ENCODE peak calls at places on chromosome 11, in eight cellular contexts. V is IMR-90; M is neural progenitor cell; D is colonic mucosa; Z is dorsolateral prefrontal cortex; U is epithelial cell of esophagus; X is CD8-positive, alpha-beta T cell; K is Calu3. C is an unnamed sample.

GRCh38 chr11:27201454-27202302 is 161.1 kb downstream of the BBOX1 start:
- DNase-seq in V (peak), M (no peak), D (peak), Z (no peak), U (peak), X (no peak), K (peak), C (no peak)

GRCh38 chr11:120471131-120471530 is 40.4 kb upstream of the GRIK4 start:
- DNase-seq in V (peak), M (no peak), D (no peak), Z (no peak), U (peak), X (no peak), K (no peak), C (no peak)

GRCh38 chr11:72578051-72578450 is 96.2 kb downstream of the PDE2A start:
- DNase-seq in V (no peak), M (no peak), D (no peak), Z (no peak), U (no peak), X (no peak), K (no peak), C (peak)

GRCh38 chr11:118996926-118997626 is 862 bp upstream of the CENATAC start:
- DNase-seq in V (peak), M (peak), D (no peak), Z (no peak), U (peak), X (no peak), K (no peak), C (no peak)

GRCh38 chr11:70397336-70397982 is 870 bp upstream of the CTTN start:
- DNase-seq in V (peak), M (peak), D (peak), Z (no peak), U (no peak), X (no peak), K (no peak), C (no peak)

GRCh38 chr11:116117326-116118137 is 613.3 kb upstream of the CADM1 start:
- DNase-seq in V (no peak), M (no peak), D (peak), Z (no peak), U (no peak), X (no peak), K (no peak), C (no peak)

GRCh38 chr11:61752117-61752924 is at the start of gene MYRF:
- DNase-seq in V (peak), M (peak), D (peak), Z (no peak), U (peak), X (peak), K (peak), C (peak)

GRCh38 chr11:119134389-119134978 is 13.1 kb downstream of the HINFP start:
- DNase-seq in V (no peak), M (peak), D (no peak), Z (no peak), U (peak), X (no peak), K (peak), C (no peak)

GRCh38 chr11:116791002-116791812 is 472 bp downstream of the APOA5 start:
- DNase-seq in V (peak), M (peak), D (peak), Z (peak), U (peak), X (peak), K (peak), C (peak)

GRCh38 chr11:88421530-88421929 is 84.0 kb upstream of the CTSC start:
- DNase-seq in V (peak), M (peak), D (peak), Z (no peak), U (peak), X (no peak), K (peak), C (no peak)

GRCh38 chr11:46234261-46234660 is 43.2 kb upstream of the CREB3L1 start:
- DNase-seq in V (no peak), M (peak), D (no peak), Z (no peak), U (no peak), X (no peak), K (no peak), C (no peak)

GRCh38 chr11:12695878-12696277 is 21.7 kb downstream of the TEAD1 start:
- DNase-seq in V (no peak), M (no peak), D (no peak), Z (no peak), U (no peak), X (no peak), K (no peak), C (no peak)

GRCh38 chr11:75503531-75504099 is 22.1 kb downstream of the GDPD5 start:
- DNase-seq in V (no peak), M (no peak), D (no peak), Z (no peak), U (no peak), X (no peak), K (no peak), C (no peak)

GRCh38 chr11:69342588-69343330 is 48.8 kb downstream of the MYEOV start:
- DNase-seq in V (no peak), M (no peak), D (peak), Z (no peak), U (no peak), X (no peak), K (no peak), C (no peak)

GRCh38 chr11:120167659-120168058 is 29.7 kb upstream of the TRIM29 start:
- DNase-seq in V (no peak), M (no peak), D (no peak), Z (no peak), U (no peak), X (no peak), K (no peak), C (no peak)

GRCh38 chr11:102882389-102883024 is 7.7 kb upstream of the MMP12 start:
- DNase-seq in V (peak), M (no peak), D (no peak), Z (no peak), U (peak), X (no peak), K (no peak), C (no peak)

GRCh38 chr11:88695701-88696414 is 358.3 kb upstream of the CTSC start:
- DNase-seq in V (no peak), M (no peak), D (no peak), Z (no peak), U (no peak), X (no peak), K (no peak), C (no peak)

GRCh38 chr11:17777086-17777725 is 42.6 kb downstream of the KCNC1 start:
- DNase-seq in V (no peak), M (no peak), D (no peak), Z (peak), U (no peak), X (no peak), K (no peak), C (no peak)

GRCh38 chr11:121552160-121552559 is 99.4 kb upstream of the SORL1-AS1 start:
- DNase-seq in V (no peak), M (no peak), D (no peak), Z (no peak), U (no peak), X (no peak), K (no peak), C (no peak)

GRCh38 chr11:12762696-12763324 is 88.6 kb downstream of the TEAD1 start:
- DNase-seq in V (no peak), M (no peak), D (no peak), Z (no peak), U (no peak), X (no peak), K (no peak), C (no peak)

GRCh38 chr11:130675456-130675855 is 227.0 kb downstream of the ADAMTS15 start:
- DNase-seq in V (peak), M (no peak), D (no peak), Z (no peak), U (no peak), X (no peak), K (no peak), C (no peak)

GRCh38 chr11:131457163-131457562 is 86.7 kb downstream of the NTM start:
- DNase-seq in V (no peak), M (no peak), D (no peak), Z (no peak), U (no peak), X (no peak), K (no peak), C (no peak)

GRCh38 chr11:122756417-122756816 is 81.9 kb upstream of the CRTAM start:
- DNase-seq in V (no peak), M (no peak), D (no peak), Z (no peak), U (no peak), X (peak), K (no peak), C (peak)

GRCh38 chr11:94934362-94934761 is 39.0 kb downstream of the CWC15 start:
- DNase-seq in V (peak), M (peak), D (no peak), Z (no peak), U (peak), X (no peak), K (no peak), C (no peak)

GRCh38 chr11:114061053-114062049 is 1.8 kb downstream of the ZBTB16 start:
- DNase-seq in V (no peak), M (peak), D (no peak), Z (no peak), U (peak), X (no peak), K (no peak), C (no peak)

GRCh38 chr11:59012106-59012941 is 73.0 kb downstream of the GLYATL1 start:
- DNase-seq in V (no peak), M (no peak), D (no peak), Z (no peak), U (no peak), X (no peak), K (no peak), C (no peak)

GRCh38 chr11:70477607-70478006 is 79.3 kb downstream of the CTTN start:
- DNase-seq in V (no peak), M (no peak), D (no peak), Z (peak), U (no peak), X (no peak), K (no peak), C (no peak)

GRCh38 chr11:62709262-62710000 is 2.0 kb downstream of the GNG3 start:
- DNase-seq in V (peak), M (peak), D (peak), Z (peak), U (peak), X (peak), K (peak), C (peak)

GRCh38 chr11:520428-521178 is 13.6 kb upstream of the RNH1 start:
- DNase-seq in V (no peak), M (peak), D (no peak), Z (no peak), U (no peak), X (no peak), K (no peak), C (no peak)

GRCh38 chr11:38990841-38991240 is 2392.8 kb upstream of the RAG2 start:
- DNase-seq in V (no peak), M (no peak), D (no peak), Z (no peak), U (peak), X (no peak), K (no peak), C (no peak)

GRCh38 chr11:1826552-1827094 is 8.2 kb upstream of the SYT8 start:
- DNase-seq in V (peak), M (no peak), D (peak), Z (no peak), U (peak), X (no peak), K (peak), C (no peak)

GRCh38 chr11:122822241-122822640 is 16.1 kb upstream of the CRTAM start:
- DNase-seq in V (no peak), M (no peak), D (no peak), Z (no peak), U (no peak), X (no peak), K (no peak), C (no peak)

DNA sequence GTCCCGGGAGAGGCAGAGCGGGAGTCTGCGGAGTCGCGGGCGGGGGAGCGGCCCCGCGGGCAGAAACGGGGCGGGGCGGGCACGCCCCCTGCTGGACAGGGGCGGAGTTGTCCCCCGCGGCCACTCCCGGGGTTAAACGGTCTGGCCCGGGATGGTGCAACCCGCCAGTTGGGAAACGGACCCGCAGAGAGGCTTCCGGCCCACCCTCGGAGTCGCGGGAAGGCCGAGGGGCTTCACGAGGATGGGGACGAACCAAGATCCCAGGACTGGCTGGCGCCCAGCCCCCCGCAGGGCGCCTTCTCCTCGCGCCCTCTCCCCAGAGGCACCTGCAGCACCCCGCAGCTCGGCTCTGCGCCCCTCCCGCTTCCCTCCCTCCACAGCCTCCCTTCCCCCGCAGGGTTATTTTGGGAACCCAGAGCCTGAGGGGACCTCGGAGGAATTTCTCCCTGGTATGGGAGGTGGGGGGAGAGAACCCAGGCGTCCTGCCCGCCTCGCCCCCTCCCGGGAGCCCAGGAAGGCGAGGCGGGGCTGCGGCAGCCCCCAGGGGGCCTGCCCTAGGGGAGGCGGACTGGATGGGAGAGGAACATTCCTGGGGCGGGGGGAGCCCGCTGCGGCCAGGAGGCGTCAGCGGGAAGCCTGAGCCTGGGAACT is 877 bp downstream of the RASGRP2 start:
- DNase-seq in V (no peak), M (peak), D (peak), Z (no peak), U (peak), X (peak), K (peak), C (peak)
- TF ChIP-seq CTCF in V (peak), M (peak), D (peak), Z (peak), U (peak), X (peak), K (peak), C (peak)

GRCh38 chr11:124071622-124071948 is 30.5 kb upstream of the OR10G7 start:
- DNase-seq in V (no peak), M (no peak), D (no peak), Z (no peak), U (no peak), X (no peak), K (no peak), C (no peak)
- TF ChIP-seq CTCF in V (no peak), M (no peak), D (no peak), Z (no peak), U (no peak), X (no peak), K (no peak), C (no peak)

DNA sequence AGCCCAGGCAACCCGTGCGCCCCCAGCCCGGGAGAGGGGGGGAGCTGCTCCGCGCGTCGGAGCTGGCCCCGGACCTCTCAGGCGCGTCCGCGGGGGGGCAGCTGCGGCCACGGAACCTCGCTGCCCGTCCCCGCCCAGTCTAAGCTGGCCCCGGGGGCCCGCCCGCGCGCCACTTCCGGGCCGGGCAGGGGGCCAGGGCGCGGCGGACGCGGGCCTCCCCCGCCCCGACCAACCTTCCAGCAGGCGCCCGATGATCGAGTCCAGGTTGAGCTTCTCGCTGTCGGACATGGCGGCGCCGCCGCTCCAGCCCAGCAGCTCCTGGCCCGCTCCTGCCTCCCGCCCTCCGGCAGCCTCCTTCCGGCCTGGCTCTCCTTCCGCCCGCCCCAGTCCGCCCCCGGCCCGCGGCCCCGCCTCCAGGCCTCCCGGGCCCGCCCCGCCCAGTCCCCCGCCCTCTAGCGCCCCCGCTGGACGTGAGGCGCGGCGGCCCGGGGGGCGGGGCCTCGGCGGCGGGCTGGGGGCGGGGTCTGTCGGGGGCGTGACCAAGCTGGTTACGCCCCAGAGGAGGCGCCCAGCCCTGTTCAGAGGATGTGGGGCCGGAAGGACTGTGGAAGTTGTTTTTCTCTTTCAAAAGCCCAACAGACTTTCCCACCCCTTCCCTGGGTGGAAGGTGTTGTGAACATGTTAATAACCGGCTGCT is at the start of gene PPP1CA:
- DNase-seq in V (peak), M (peak), D (peak), Z (peak), U (peak), X (peak), K (peak), C (peak)
- TF ChIP-seq CTCF in V (peak), M (peak), D (peak), Z (no peak), U (peak), X (peak), K (peak), C (no peak)

DNA sequence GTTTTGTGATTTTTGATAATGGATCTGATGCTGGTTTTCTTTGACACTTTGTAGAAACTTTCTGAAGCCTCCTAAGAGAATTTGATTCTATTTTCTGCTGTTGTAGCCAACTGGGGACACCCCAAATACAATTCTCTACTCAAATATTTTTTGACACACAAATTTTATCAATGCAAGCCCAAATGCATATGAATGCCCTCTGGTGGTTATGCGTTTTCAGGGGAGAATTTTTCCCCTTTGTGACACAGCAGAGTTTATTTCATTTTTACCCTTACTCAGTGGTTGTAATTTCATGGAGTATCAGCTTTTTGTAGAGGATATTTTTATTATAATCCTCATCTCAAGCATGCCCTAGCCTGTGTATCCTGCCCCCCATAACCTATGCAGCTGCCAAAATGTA is 44.7 kb upstream of the MTMR2 start:
- DNase-seq in V (peak), M (no peak), D (no peak), Z (no peak), U (peak), X (no peak), K (no peak), C (no peak)
- TF ChIP-seq CTCF in V (peak), M (no peak), D (peak), Z (peak), U (peak), X (no peak), K (no peak), C (no peak)

GRCh38 chr11:11231763-11232162 is 121.3 kb downstream of the CSNK2A3 start:
- DNase-seq in V (no peak), M (no peak), D (no peak), Z (no peak), U (no peak), X (no peak), K (no peak), C (no peak)

GRCh38 chr11:11229691-11230090 is 123.4 kb downstream of the CSNK2A3 start:
- DNase-seq in V (peak), M (no peak), D (no peak), Z (no peak), U (peak), X (no peak), K (no peak), C (no peak)

GRCh38 chr11:11227686-11228085 is 125.4 kb downstream of the CSNK2A3 start:
- DNase-seq in V (no peak), M (no peak), D (no peak), Z (no peak), U (peak), X (no peak), K (no peak), C (no peak)

DNA sequence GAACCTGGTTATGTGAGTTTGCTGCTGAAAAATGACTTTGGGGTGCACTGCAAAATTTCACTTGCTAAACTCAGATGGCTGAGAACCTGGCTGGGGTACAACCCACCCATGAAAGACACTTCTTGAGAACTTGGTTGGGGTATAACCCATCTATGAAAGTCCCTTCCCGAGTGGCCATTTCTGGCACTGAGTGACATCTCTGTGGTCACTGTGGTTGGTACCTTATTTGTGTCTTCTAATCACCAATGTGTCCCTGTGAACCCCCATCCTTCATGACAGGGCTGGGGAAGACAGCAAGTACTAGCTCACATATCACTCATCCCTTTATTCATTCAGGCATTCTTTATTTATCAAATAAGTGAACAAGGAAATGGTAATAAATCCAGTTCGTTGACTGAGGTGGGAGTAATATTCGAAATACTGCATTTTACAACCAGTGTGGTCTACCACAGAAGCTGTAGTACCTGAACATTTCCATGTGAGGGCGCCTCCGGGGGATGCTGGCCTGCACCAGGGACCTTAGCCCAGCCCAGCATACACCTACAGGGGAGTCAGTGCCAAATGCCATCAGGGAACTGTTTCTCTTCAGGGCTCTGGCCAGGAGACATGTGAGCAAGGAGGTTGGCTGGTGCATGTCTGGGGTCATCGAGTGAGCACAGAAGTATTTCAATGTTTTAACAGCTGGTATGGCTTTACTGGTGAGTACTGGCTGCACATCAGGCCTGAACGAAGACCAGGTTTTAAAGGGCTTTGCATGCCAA is 122.1 kb downstream of the CSNK2A3 start:
- DNase-seq in V (no peak), M (peak), D (no peak), Z (no peak), U (no peak), X (no peak), K (peak), C (no peak)
- TF ChIP-seq CTCF in V (peak), M (peak), D (peak), Z (no peak), U (peak), X (no peak), K (no peak), C (no peak)

GRCh38 chr11:93017821-93018690 is 48.6 kb downstream of the MTNR1B start:
- DNase-seq in V (no peak), M (no peak), D (no peak), Z (no peak), U (peak), X (no peak), K (no peak), C (no peak)
- TF ChIP-seq CTCF in V (peak), M (no peak), D (no peak), Z (no peak), U (peak), X (no peak), K (no peak), C (no peak)

C was measured in activated B cell treated with CpG ODN at 0.5 μM for 24 hours.